ENCODE peak calls at places on chromosomes 2 and 18, in six cellular contexts. E is bronchial epithelial cell; F is astrocyte of the spinal cord; K is KG1; D is stimulated activated naive B cell treated with anti-CD40 and anti-IgM and Interleukin-4, amounts not matched to agents 10 μg/mL and 1 μg/mL and 100 μg/mL, for 72 hours; B is HFFc6. T is an unnamed sample.

GRCh38 chr18:70289351-70290330 is 796 bp downstream of the SOCS6 start:
- DNase-seq in E (no peak), F (peak), K (no peak), D (peak), B (peak), T (peak)

GRCh38 chr2:45168731-45169338 is 159.6 kb upstream of the SIX2 start:
- DNase-seq in E (peak), F (peak), K (no peak), D (peak), B (no peak), T (peak)

GRCh38 chr18:60413944-60414547 is 41.5 kb upstream of the MC4R start:
- DNase-seq in E (peak), F (no peak), K (no peak), D (no peak), B (peak), T (peak)

GRCh38 chr2:191202881-191203397 is 42.3 kb upstream of the MYO1B start:
- DNase-seq in E (peak), F (peak), K (no peak), D (no peak), B (peak), T (no peak)

GRCh38 chr2:85778646-85779364 is 25.0 kb downstream of the ATOH8 start:
- DNase-seq in E (no peak), F (no peak), K (no peak), D (no peak), B (no peak), T (no peak)

GRCh38 chr2:239523944-239524310 is 123.1 kb upstream of the HDAC4 start:
- DNase-seq in E (no peak), F (no peak), K (no peak), D (no peak), B (no peak), T (no peak)

GRCh38 chr2:191049728-191050639 is 36.0 kb upstream of the STAT1 start:
- DNase-seq in E (no peak), F (peak), K (no peak), D (no peak), B (peak), T (no peak)

GRCh38 chr18:69490813-69491212 is 90.1 kb downstream of the DOK6 start:
- DNase-seq in E (no peak), F (peak), K (no peak), D (no peak), B (peak), T (peak)

GRCh38 chr2:205722538-205722878 is 40.2 kb downstream of the NRP2 start:
- DNase-seq in E (no peak), F (no peak), K (no peak), D (no peak), B (no peak), T (no peak)

GRCh38 chr2:210366675-210367080 is 51.7 kb upstream of the MYL1 start:
- DNase-seq in E (no peak), F (no peak), K (no peak), D (no peak), B (no peak), T (no peak)

GRCh38 chr2:217873371-217873770 is 129.4 kb downstream of the TNS1 start:
- DNase-seq in E (no peak), F (no peak), K (no peak), D (no peak), B (no peak), T (no peak)

GRCh38 chr2:228181098-228182019 is at the start of gene SPHKAP:
- DNase-seq in E (no peak), F (no peak), K (no peak), D (no peak), B (no peak), T (no peak)

GRCh38 chr2:148643998-148644884 is at the start of gene EPC2:
- DNase-seq in E (peak), F (peak), K (peak), D (peak), B (peak), T (peak)

GRCh38 chr2:187493877-187494568 is 46.0 kb upstream of the CALCRL start:
- DNase-seq in E (no peak), F (no peak), K (no peak), D (no peak), B (no peak), T (no peak)

GRCh38 chr18:75438891-75439290 is 11.4 kb upstream of the SMIM21 start:
- DNase-seq in E (no peak), F (no peak), K (no peak), D (no peak), B (no peak), T (no peak)

GRCh38 chr2:111938392-111938791 is 40.0 kb downstream of the MERTK start:
- DNase-seq in E (no peak), F (no peak), K (no peak), D (no peak), B (no peak), T (no peak)

GRCh38 chr2:39050109-39050508 is 70.7 kb downstream of the SOS1 start:
- DNase-seq in E (peak), F (peak), K (no peak), D (no peak), B (peak), T (peak)

GRCh38 chr2:41242001-41242331 is 790.1 kb upstream of the SLC8A1 start:
- DNase-seq in E (no peak), F (no peak), K (no peak), D (no peak), B (no peak), T (no peak)

T was measured in PC-3.